ENCODE peak calls at places on chromosome 1, in seven cellular contexts. G is breast epithelium, O is iPS DF 6.9, Z is epithelial cell of proximal tubule, I is NCI-H1930, Y is AG10803, V is aorta. U is an unnamed sample.

GRCh38 chr1:184035719-184036516 is 1.6 kb downstream of the COLGALT2 start:
- DNase-seq in Y (no peak), V (peak), Z (no peak), G (no peak), O (no peak), I (no peak), U (peak)

GRCh38 chr1:97384294-97384952 is 536.4 kb downstream of the DPYD start:
- DNase-seq in Z (no peak), G (no peak), I (no peak), Y (peak), V (no peak), O (no peak), U (no peak)

GRCh38 chr1:226737819-226738420 is 1.2 kb downstream of the ITPKB start:
- DNase-seq in I (no peak), V (peak), Z (no peak), O (no peak), Y (peak), G (peak), U (peak)

GRCh38 chr1:183676515-183677189 is 23.5 kb upstream of the APOBEC4 start:
- DNase-seq in V (no peak), Z (no peak), O (no peak), G (no peak), Y (peak), I (no peak), U (peak)

GRCh38 chr1:3714284-3714741 is 37.9 kb upstream of the CCDC27 start:
- DNase-seq in Z (no peak), Y (no peak), I (no peak), O (no peak), V (no peak), G (no peak), U (no peak)

GRCh38 chr1:94792473-94792875 is 27.7 kb upstream of the SLC44A3 start:
- DNase-seq in O (no peak), V (no peak), I (no peak), Y (peak), G (no peak), Z (no peak), U (peak)

GRCh38 chr1:172948457-172948856 is 102.3 kb downstream of the TNFSF18 start:
- DNase-seq in G (no peak), V (no peak), Y (peak), I (no peak), Z (no peak), O (no peak), U (peak)

GRCh38 chr1:118123436-118123835 is 61.6 kb downstream of the SPAG17 start:
- DNase-seq in O (no peak), Z (no peak), G (no peak), I (no peak), V (no peak), Y (no peak), U (no peak)

GRCh38 chr1:152111515-152111968 is 3.7 kb downstream of the TCHH start:
- DNase-seq in Z (no peak), I (no peak), Y (peak), V (peak), O (no peak), G (no peak), U (peak)